ENCODE peak calls at places on chromosome 10, in seven cellular contexts. M is Caco-2, N is choroid plexus epithelial cell, Q is brain microvascular endothelial cell, J is mammary epithelial cell, I is lower leg skin, X is endodermal cell. L is an unnamed sample.
A peak's percentile ranks its signal among the peaks of the same experiment; 100 is the strongest.

GRCh38 chr10:128036746-128037542 is 89.3 kb downstream of the MKI67 start:
- DNase-seq in M (no peak), N (peak; percentile 49), Q (peak; percentile 49), J (peak; percentile 56), I (no peak), X (no peak), L (no peak)

GRCh38 chr10:15719899-15720634 is at the start of gene ITGA8:
- DNase-seq in M (peak; percentile 11), N (peak; percentile 47), Q (peak; percentile 24), J (no peak), I (no peak), X (peak; percentile 86), L (no peak)

GRCh38 chr10:77179015-77179695 is 458.5 kb downstream of the KCNMA1 start:
- DNase-seq in M (no peak), N (peak; percentile 87), Q (peak; percentile 81), J (peak; percentile 77), I (no peak), X (peak; percentile 74), L (no peak)

GRCh38 chr10:121654021-121654545 is 55.8 kb upstream of the FGFR2 start:
- DNase-seq in M (no peak), N (peak; percentile 61), Q (no peak), J (no peak), I (peak; percentile 39), X (no peak), L (no peak)

GRCh38 chr10:120598377-120598776 is 141.3 kb downstream of the PLPP4 start:
- DNase-seq in M (peak; percentile 13), N (no peak), Q (no peak), J (no peak), I (no peak), X (peak; percentile 74), L (no peak)

GRCh38 chr10:90871761-90872647 is at the start of gene RPP30:
- DNase-seq in M (peak; percentile 89), N (peak; percentile 87), Q (peak; percentile 83), J (peak; percentile 86), I (peak; percentile 97), X (peak; percentile 96), L (peak; percentile 86)

GRCh38 chr10:78749898-78750297 is 318.9 kb upstream of the ZMIZ1 start:
- DNase-seq in M (no peak), N (no peak), Q (no peak), J (no peak), I (no peak), X (no peak), L (no peak)

GRCh38 chr10:93088466-93088865 is 14.8 kb downstream of the CYP26A1 start:
- DNase-seq in M (no peak), N (no peak), Q (no peak), J (no peak), I (no peak), X (no peak), L (no peak)

GRCh38 chr10:100184426-100185219 is 1.2 kb downstream of the ERLIN1 start:
- DNase-seq in M (peak; percentile 13), N (peak; percentile 12), Q (no peak), J (peak; percentile 8), I (no peak), X (no peak), L (no peak)

GRCh38 chr10:95289921-95290421 is 832 bp downstream of the PDLIM1 start:
- DNase-seq in M (peak; percentile 26), N (no peak), Q (no peak), J (no peak), I (peak; percentile 82), X (peak; percentile 63), L (no peak)

GRCh38 chr10:62335326-62335725 is 38.8 kb upstream of the ZNF365 start:
- DNase-seq in M (no peak), N (peak; percentile 24), Q (no peak), J (peak; percentile 26), I (no peak), X (no peak), L (no peak)

GRCh38 chr10:15789793-15790525 is 70.2 kb upstream of the ITGA8 start:
- DNase-seq in M (no peak), N (peak; percentile 84), Q (peak; percentile 36), J (peak; percentile 41), I (no peak), X (no peak), L (no peak)

GRCh38 chr10:103632247-103632642 is 138.7 kb downstream of the NEURL1 start:
- DNase-seq in M (no peak), N (no peak), Q (no peak), J (no peak), I (no peak), X (no peak), L (no peak)

GRCh38 chr10:27490807-27491206 is 13.3 kb upstream of the RAB18 start:
- DNase-seq in M (no peak), N (no peak), Q (no peak), J (peak; percentile 35), I (no peak), X (no peak), L (no peak)

GRCh38 chr10:100996678-100997363 is 2.8 kb upstream of the LZTS2 start:
- DNase-seq in M (peak; percentile 73), N (no peak), Q (no peak), J (peak; percentile 34), I (no peak), X (peak; percentile 92), L (peak; percentile 87)

GRCh38 chr10:4546500-4546899 is 279.5 kb upstream of the AKR1E2 start:
- DNase-seq in M (no peak), N (peak; percentile 67), Q (peak; percentile 85), J (peak; percentile 82), I (no peak), X (no peak), L (no peak)

GRCh38 chr10:80498039-80498832 is 39.5 kb upstream of the SH2D4B start:
- DNase-seq in M (no peak), N (no peak), Q (no peak), J (no peak), I (no peak), X (no peak), L (no peak)
- H3K4me3 ChIP-seq in M (no peak overlapping the region), N (no peak overlapping the region), Q (no peak overlapping the region), J (no peak overlapping the region), I (no peak overlapping the region), X (no peak overlapping the region), L (no peak overlapping the region)

DNA sequence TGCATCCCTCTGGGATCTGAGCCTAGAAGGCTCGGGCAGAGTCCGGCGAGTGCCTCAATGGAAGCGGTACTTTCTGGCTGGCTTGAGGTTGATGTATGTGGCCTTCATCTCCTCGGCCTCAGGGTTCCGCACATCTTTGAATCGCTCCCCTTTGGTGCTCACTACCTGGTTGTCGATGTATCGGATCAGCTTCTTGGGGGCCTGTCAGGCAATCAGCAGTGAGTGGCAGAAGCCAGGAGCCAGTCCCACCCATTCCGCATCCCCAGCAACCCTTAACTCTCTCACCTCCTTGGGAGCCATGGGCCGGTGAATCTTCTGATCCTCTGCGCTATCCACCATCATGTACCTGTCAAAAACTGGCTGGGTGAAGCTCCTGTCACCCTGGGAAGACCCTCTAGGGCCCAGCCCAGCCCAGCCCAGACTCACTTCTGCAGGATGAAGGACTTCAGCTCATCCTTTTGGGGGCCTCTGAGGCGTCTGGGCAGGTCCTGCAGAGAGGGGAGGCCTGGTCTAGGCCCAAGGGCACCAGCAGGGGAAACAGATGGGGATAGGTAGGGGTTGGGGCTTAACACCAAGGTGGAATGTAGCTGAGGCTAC is 2.8 kb downstream of the FBXL15 start:
- DNase-seq in M (no peak), N (no peak), Q (no peak), J (no peak), I (no peak), X (no peak), L (no peak)
- H3K4me3 ChIP-seq in M (no peak overlapping the region), N (no peak overlapping the region), Q (no peak overlapping the region), J (no peak overlapping the region), I (no peak overlapping the region), X (no peak overlapping the region), L (peak overlapping the region; percentile 98)

DNA sequence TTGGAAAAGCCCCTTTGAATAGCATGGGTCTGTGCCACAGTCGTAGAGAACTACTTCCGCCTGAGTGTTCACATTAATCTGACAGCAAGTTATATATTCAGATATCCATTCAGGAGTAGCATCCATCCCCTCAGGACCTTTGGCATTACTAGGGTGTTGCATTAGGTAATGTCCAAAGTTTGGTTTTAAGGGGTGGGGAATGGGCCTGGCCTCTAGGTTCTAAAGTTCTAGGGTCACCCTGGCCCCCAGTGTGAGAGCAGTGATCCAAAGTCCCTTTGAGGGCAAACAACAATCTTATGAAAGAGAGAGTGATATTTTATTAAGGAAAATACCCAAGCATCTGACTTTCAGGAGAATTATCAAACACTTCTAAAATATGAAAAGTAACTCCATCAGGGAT is 12.3 kb downstream of the MCM10 start:
- DNase-seq in M (no peak), N (no peak), Q (no peak), J (no peak), I (no peak), X (no peak), L (no peak)
- H3K4me3 ChIP-seq in M (no peak overlapping the region), N (no peak overlapping the region), Q (no peak overlapping the region), J (no peak overlapping the region), I (no peak overlapping the region), X (no peak overlapping the region), L (no peak overlapping the region)

GRCh38 chr10:72336259-72337038 is 18.3 kb downstream of the DNAJB12 start:
- DNase-seq in M (no peak), N (peak; percentile 47), Q (no peak), J (peak; percentile 68), I (peak; percentile 87), X (peak; percentile 35), L (no peak)
- H3K4me3 ChIP-seq in M (no peak overlapping the region), N (no peak overlapping the region), Q (no peak overlapping the region), J (peak overlapping the region; percentile 8), I (no peak overlapping the region), X (no peak overlapping the region), L (no peak overlapping the region)

GRCh38 chr10:102226542-102226870 is 407 bp downstream of the ELOVL3 start:
- DNase-seq in M (no peak), N (no peak), Q (no peak), J (no peak), I (no peak), X (no peak), L (no peak)
- H3K4me3 ChIP-seq in M (peak overlapping the region; percentile 44), N (no peak overlapping the region), Q (no peak overlapping the region), J (no peak overlapping the region), I (no peak overlapping the region), X (no peak overlapping the region), L (peak overlapping the region; percentile 16)

DNA sequence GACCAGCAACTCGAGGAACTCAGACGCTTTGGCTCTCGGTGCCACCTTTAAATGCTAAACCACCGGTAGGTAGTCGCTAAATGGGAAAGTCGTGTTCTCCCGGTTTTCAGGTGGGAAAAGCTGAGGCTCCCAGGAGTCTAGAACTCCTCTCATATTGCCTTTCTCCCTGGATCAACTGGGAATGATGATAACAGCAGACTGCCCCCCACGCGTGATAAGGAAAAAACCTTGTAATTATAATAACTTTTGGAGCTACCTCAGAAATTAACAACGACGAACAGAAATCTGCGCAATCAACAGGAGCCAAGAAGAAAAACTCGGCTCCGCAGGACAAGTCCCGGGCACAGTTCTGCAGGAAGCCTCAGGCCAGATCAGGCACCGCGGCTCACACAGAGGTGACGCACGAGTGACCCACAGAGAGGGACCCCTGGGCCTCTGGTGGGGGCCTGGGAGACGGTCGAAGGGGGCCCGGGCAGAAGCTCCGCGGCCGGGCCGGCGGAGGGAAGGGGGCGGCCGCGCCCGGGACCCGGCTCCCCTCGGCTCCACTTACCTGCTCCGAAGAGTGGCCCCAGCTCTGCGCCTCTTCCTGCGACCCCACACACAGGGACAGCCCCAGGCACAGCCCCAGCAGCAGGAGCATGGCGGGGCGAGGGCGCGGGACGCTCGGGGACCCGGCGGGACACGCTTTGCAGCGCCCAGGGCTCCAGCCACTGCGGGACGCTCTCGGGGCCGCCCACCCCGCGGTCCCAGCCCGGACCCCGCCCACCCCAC is at the start of gene ITIH5:
- DNase-seq in M (no peak), N (no peak), Q (no peak), J (no peak), I (peak; percentile 88), X (peak; percentile 81), L (peak; percentile 71)
- H3K4me3 ChIP-seq in M (no peak within 1 kb of the TSS), N (no peak within 1 kb of the TSS), Q (no peak within 1 kb of the TSS), J (peak within 1 kb of the TSS; percentile 39), I (peak within 1 kb of the TSS; percentile 46), X (peak within 1 kb of the TSS; percentile 82), L (peak within 1 kb of the TSS; percentile 50)

L was measured in left lung.